ENCODE peak calls at places on chromosomes 16 and 17, in seven cellular contexts. Z is K562, L is GM12891, W is SK-N-SH, Q is GM12892, C is GM12878, X is HepG2. D is an unnamed sample.

GRCh38 chr17:44636562-44636961 is 19.7 kb upstream of the MEIOC start:
- DNase-seq in Z (no peak), Q (no peak), X (peak), C (no peak), W (peak), L (no peak), D (no peak)

GRCh38 chr16:14489460-14489859 is 140.6 kb downstream of the PARN start:
- DNase-seq in L (peak), C (no peak), Q (peak), X (peak), W (peak), Z (peak), D (no peak)

GRCh38 chr17:41190328-41190727 is 641 bp downstream of the KRTAP9-1 start:
- DNase-seq in L (no peak), Q (no peak), W (no peak), Z (no peak), X (no peak), C (no peak), D (no peak)

GRCh38 chr17:13024526-13025263 is 6.9 kb upstream of the ELAC2 start:
- DNase-seq in X (peak), Q (peak), Z (peak), L (peak), W (peak), C (no peak), D (peak)

GRCh38 chr16:77212736-77213541 is 13.7 kb downstream of the SYCE1L start:
- DNase-seq in X (no peak), L (peak), Z (peak), C (no peak), Q (peak), W (peak), D (peak)

GRCh38 chr17:38702900-38703741 is 2.0 kb upstream of the MLLT6 start:
- DNase-seq in L (no peak), X (no peak), Z (peak), C (no peak), W (no peak), Q (peak), D (no peak)

GRCh38 chr17:69597898-69598692 is 183.6 kb downstream of the MAP2K6 start:
- DNase-seq in L (no peak), Q (no peak), Z (no peak), X (no peak), C (no peak), W (no peak), D (no peak)

GRCh38 chr17:73401911-73402310 is 90.1 kb upstream of the CDC42EP4 start:
- DNase-seq in L (no peak), X (peak), Z (peak), C (no peak), W (peak), Q (no peak), D (peak)

GRCh38 chr17:2406903-2407790 is 6.3 kb upstream of the MNT start:
- DNase-seq in W (no peak), C (no peak), L (no peak), Z (peak), X (no peak), Q (no peak), D (no peak)

GRCh38 chr17:836154-836553 is 54.0 kb downstream of the MRM3 start:
- DNase-seq in Z (no peak), C (no peak), Q (no peak), L (no peak), W (no peak), X (no peak), D (no peak)

GRCh38 chr16:27495191-27495590 is 54.5 kb downstream of the GTF3C1 start:
- DNase-seq in C (no peak), L (no peak), X (no peak), Q (no peak), Z (no peak), W (no peak), D (no peak)

GRCh38 chr17:33233855-33234228 is 59.3 kb downstream of the ASIC2 start:
- DNase-seq in Q (no peak), W (peak), C (no peak), L (no peak), Z (no peak), X (no peak), D (no peak)

GRCh38 chr16:50037791-50038190 is 12.8 kb downstream of the CNEP1R1 start:
- DNase-seq in C (no peak), Q (no peak), X (no peak), W (no peak), Z (no peak), L (no peak), D (no peak)

GRCh38 chr16:29816694-29817441 is 916 bp downstream of the PAGR1 start:
- DNase-seq in Z (peak), W (peak), L (peak), Q (peak), X (peak), C (no peak), D (no peak)

GRCh38 chr16:57735755-57736418 is at the start of gene KATNB1:
- DNase-seq in Z (no peak), Q (no peak), L (no peak), C (no peak), W (no peak), X (no peak), D (no peak)

GRCh38 chr16:64121473-64121872 is 1000.4 kb downstream of the CDH11 start:
- DNase-seq in L (no peak), X (no peak), C (no peak), Q (no peak), W (no peak), Z (no peak), D (no peak)

GRCh38 chr17:2056221-2057129 is 1.6 kb downstream of the HIC1 start:
- DNase-seq in L (no peak), Z (no peak), X (no peak), Q (no peak), C (no peak), W (no peak), D (no peak)

GRCh38 chr16:16140537-16140936 is 82.8 kb downstream of the ABCC6 start:
- DNase-seq in L (no peak), Q (no peak), C (no peak), Z (no peak), X (no peak), W (no peak), D (no peak)

GRCh38 chr16:23535901-23536300 is 21.2 kb downstream of the EARS2 start:
- DNase-seq in X (no peak), Z (no peak), Q (no peak), C (no peak), W (no peak), L (no peak), D (no peak)

GRCh38 chr17:412211-413015 is 59.8 kb upstream of the RPH3AL start:
- DNase-seq in C (no peak), X (peak), W (peak), Z (peak), L (no peak), Q (no peak), D (no peak)

GRCh38 chr16:87322833-87323726 is 5.9 kb upstream of the C16orf95 start:
- DNase-seq in X (no peak), Z (no peak), W (no peak), Q (no peak), C (no peak), L (no peak), D (no peak)

GRCh38 chr17:57665128-57665527 is 80.0 kb downstream of the CCDC182 start:
- DNase-seq in Q (no peak), L (no peak), W (peak), C (no peak), X (no peak), Z (no peak), D (no peak)

GRCh38 chr17:50956750-50957523 is 90.8 kb upstream of the TOB1 start:
- DNase-seq in Q (no peak), Z (peak), L (no peak), C (no peak), W (peak), X (peak), D (peak)

GRCh38 chr17:72421128-72422092 is 300.6 kb downstream of the SOX9 start:
- DNase-seq in C (peak), Q (peak), X (peak), L (peak), Z (peak), W (no peak), D (no peak)

GRCh38 chr17:80780381-80781187 is 211.1 kb upstream of the CHMP6 start:
- DNase-seq in L (no peak), Q (peak), Z (no peak), C (peak), W (no peak), X (no peak), D (no peak)

GRCh38 chr17:15651001-15651582 is 31.6 kb upstream of the FBXW10B start:
- DNase-seq in W (peak), L (no peak), Z (no peak), Q (no peak), X (no peak), C (no peak), D (no peak)

GRCh38 chr17:14281530-14281929 is 19.4 kb upstream of the HS3ST3B1 start:
- DNase-seq in X (no peak), Q (no peak), L (no peak), Z (no peak), C (no peak), W (no peak), D (no peak)

GRCh38 chr17:14276535-14277250 is 24.2 kb upstream of the HS3ST3B1 start:
- DNase-seq in C (no peak), W (no peak), Z (no peak), L (no peak), X (peak), Q (no peak), D (no peak)
- TF ChIP-seq TAF1 in C (no peak), W (no peak), Z (no peak), L (no peak), X (no peak), Q (no peak), D (no peak)

DNA sequence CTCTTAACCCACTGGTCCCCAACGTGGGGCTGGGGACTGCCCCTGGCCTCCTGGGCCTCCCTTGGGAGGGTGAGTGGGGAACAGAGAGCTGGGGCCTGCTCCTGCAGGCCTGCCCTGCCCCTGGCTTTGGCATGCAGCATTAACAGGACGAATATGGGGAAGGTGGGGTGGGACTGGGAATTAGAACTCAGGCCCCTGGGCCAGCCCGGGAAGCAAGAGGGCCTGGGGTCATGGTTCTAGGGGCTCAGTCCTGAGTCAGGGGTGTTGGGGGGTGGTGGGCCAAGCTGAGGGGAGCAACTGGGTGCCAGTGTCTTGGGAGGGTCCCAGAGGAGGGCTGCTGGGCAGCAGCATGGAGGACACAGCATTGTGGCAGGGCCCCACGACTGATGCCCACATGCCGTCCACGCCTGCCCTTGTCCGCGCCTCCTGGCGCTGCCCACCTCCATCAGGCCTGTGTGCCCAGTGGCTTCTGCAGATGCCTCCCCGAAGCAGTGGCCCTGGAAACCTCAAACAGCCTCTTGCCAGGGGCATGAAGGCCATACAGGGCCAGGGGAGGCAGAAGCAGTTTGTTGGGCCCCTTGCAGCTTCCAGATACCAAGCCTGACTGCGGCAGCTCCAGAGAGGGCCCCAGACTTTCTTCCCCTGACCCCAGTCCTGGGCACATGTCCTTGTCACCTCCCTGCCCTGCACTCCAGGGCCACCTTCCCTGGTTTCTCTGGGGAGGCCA is 4.8 kb downstream of the MAP2K3 start:
- DNase-seq in Z (no peak), L (no peak), W (no peak), C (no peak), Q (no peak), X (no peak), D (no peak)
- TF ChIP-seq TAF1 in Z (no peak), L (no peak), W (no peak), C (no peak), Q (no peak), X (no peak), D (no peak)

GRCh38 chr17:64277831-64278562 is 14.9 kb upstream of the TEX2 start:
- DNase-seq in L (no peak), Z (no peak), W (no peak), Q (no peak), C (no peak), X (no peak), D (no peak)
- TF ChIP-seq TAF1 in L (no peak), Z (no peak), W (no peak), Q (no peak), C (no peak), X (no peak), D (no peak)

GRCh38 chr17:49266233-49266632 is 35.6 kb upstream of the PHOSPHO1 start:
- DNase-seq in X (no peak), Q (no peak), L (no peak), C (no peak), Z (no peak), W (no peak), D (no peak)

GRCh38 chr17:49260922-49261291 is 30.3 kb upstream of the PHOSPHO1 start:
- DNase-seq in Q (no peak), X (no peak), W (no peak), L (no peak), Z (no peak), C (no peak), D (no peak)

GRCh38 chr17:49257296-49257695 is 26.7 kb upstream of the PHOSPHO1 start:
- DNase-seq in X (no peak), L (no peak), Z (no peak), W (no peak), Q (no peak), C (no peak), D (no peak)

GRCh38 chr17:49259663-49260010 is 29.1 kb upstream of the PHOSPHO1 start:
- DNase-seq in W (no peak), Q (no peak), C (no peak), L (no peak), Z (no peak), X (no peak), D (no peak)

GRCh38 chr17:49260011-49260921 is 29.7 kb upstream of the PHOSPHO1 start:
- DNase-seq in W (peak), C (no peak), X (peak), L (peak), Q (peak), Z (peak), D (peak)
- TF ChIP-seq TAF1 in W (no peak), C (no peak), X (no peak), L (no peak), Q (no peak), Z (no peak), D (no peak)

GRCh38 chr17:27807567-27808470 is 7.5 kb upstream of the NOS2 start:
- DNase-seq in C (peak), L (peak), Q (peak), W (no peak), Z (peak), X (no peak), D (no peak)
- TF ChIP-seq TAF1 in C (no peak), L (no peak), Q (peak), W (no peak), Z (no peak), X (no peak), D (no peak)

GRCh38 chr17:42944211-42944610 is 20.0 kb downstream of the AARSD1 start:
- DNase-seq in C (no peak), Z (no peak), W (no peak), Q (no peak), L (no peak), X (no peak), D (no peak)
- TF ChIP-seq TAF1 in C (no peak), Z (no peak), W (no peak), Q (no peak), L (no peak), X (no peak), D (no peak)

GRCh38 chr17:77528516-77529327 is 388.0 kb downstream of the SEC14L1 start:
- DNase-seq in Z (no peak), W (peak), Q (no peak), C (no peak), L (no peak), X (no peak), D (no peak)

GRCh38 chr17:77529328-77529650 is 388.5 kb downstream of the SEC14L1 start:
- DNase-seq in Z (no peak), C (no peak), X (no peak), Q (no peak), L (no peak), W (no peak), D (no peak)

GRCh38 chr17:77531002-77531401 is 390.2 kb downstream of the SEC14L1 start:
- DNase-seq in L (no peak), Z (no peak), W (no peak), X (no peak), C (no peak), Q (no peak), D (no peak)

GRCh38 chr17:77531641-77532040 is 390.9 kb downstream of the SEC14L1 start:
- DNase-seq in W (no peak), L (no peak), Q (no peak), X (no peak), Z (no peak), C (no peak), D (no peak)

GRCh38 chr17:77530591-77530990 is 389.8 kb downstream of the SEC14L1 start:
- DNase-seq in W (no peak), Z (no peak), X (no peak), L (no peak), C (no peak), Q (no peak), D (no peak)
- TF ChIP-seq TAF1 in W (no peak), Z (no peak), X (no peak), L (no peak), C (no peak), Q (no peak), D (no peak)

GRCh38 chr17:17429222-17429621 is 47.6 kb upstream of the MED9 start:
- DNase-seq in C (no peak), Z (no peak), X (no peak), Q (no peak), W (no peak), L (no peak), D (no peak)

GRCh38 chr17:17437461-17437860 is 39.3 kb upstream of the MED9 start:
- DNase-seq in L (no peak), Z (no peak), Q (no peak), X (no peak), C (no peak), W (no peak), D (no peak)

GRCh38 chr17:17435323-17435722 is 41.5 kb upstream of the MED9 start:
- DNase-seq in X (peak), C (no peak), Z (no peak), W (no peak), Q (no peak), L (no peak), D (no peak)

GRCh38 chr17:17434477-17434876 is 42.3 kb upstream of the MED9 start:
- DNase-seq in X (no peak), C (no peak), Q (no peak), Z (no peak), L (no peak), W (no peak), D (no peak)

GRCh38 chr17:17433260-17433659 is 43.5 kb upstream of the MED9 start:
- DNase-seq in L (no peak), X (peak), Z (no peak), C (no peak), W (no peak), Q (no peak), D (no peak)
- TF ChIP-seq TAF1 in L (no peak), X (no peak), Z (no peak), C (no peak), W (no peak), Q (no peak), D (no peak)

GRCh38 chr17:9647014-9647413 is 1.7 kb downstream of the USP43 start:
- DNase-seq in Z (no peak), C (no peak), L (no peak), W (no peak), Q (no peak), X (no peak), D (no peak)
- TF ChIP-seq TAF1 in Z (no peak), C (no peak), L (no peak), W (no peak), Q (no peak), X (no peak), D (peak)